ENCODE peak calls at places on chromosome 9, in nine cellular contexts. One of them, this sample, is unnamed.

GRCh38 chr9:6506571-6506970 is 93.6 kb downstream of the UHRF2 start:
- DNase-seq in breast epithelium: no peak
- DNase-seq in H4: no peak
- DNase-seq in kidney epithelial cell: no peak
- DNase-seq in ACHN: no peak
- DNase-seq in T1000: no peak
- DNase-seq in pons: peak
- DNase-seq in activated naive CD8-positive, alpha-beta T cell treated with anti-CD3 and anti-CD28 coated beads, Interleukin-2, amount 50 U/mL, for 24 hours: no peak
- DNase-seq in hypothalamus: no peak
- DNase-seq in this sample: no peak

GRCh38 chr9:81613002-81613750 is 76.2 kb downstream of the TLE1 start:
- DNase-seq in hypothalamus: peak
- DNase-seq in kidney epithelial cell: no peak
- DNase-seq in breast epithelium: no peak
- DNase-seq in ACHN: no peak
- DNase-seq in T1000: no peak
- DNase-seq in activated naive CD8-positive, alpha-beta T cell treated with anti-CD3 and anti-CD28 coated beads, Interleukin-2, amount 50 U/mL, for 24 hours: no peak
- DNase-seq in H4: peak
- DNase-seq in pons: no peak
- DNase-seq in this sample: no peak

GRCh38 chr9:124259273-124260078 is 1.7 kb downstream of the NEK6 start:
- DNase-seq in T1000: peak
- DNase-seq in kidney epithelial cell: no peak
- DNase-seq in breast epithelium: peak
- DNase-seq in ACHN: peak
- DNase-seq in hypothalamus: peak
- DNase-seq in pons: no peak
- DNase-seq in H4: peak
- DNase-seq in activated naive CD8-positive, alpha-beta T cell treated with anti-CD3 and anti-CD28 coated beads, Interleukin-2, amount 50 U/mL, for 24 hours: no peak
- DNase-seq in this sample: peak

GRCh38 chr9:81410201-81410600 is 279.1 kb downstream of the TLE1 start:
- DNase-seq in pons: no peak
- DNase-seq in ACHN: peak
- DNase-seq in T1000: peak
- DNase-seq in breast epithelium: no peak
- DNase-seq in hypothalamus: no peak
- DNase-seq in kidney epithelial cell: peak
- DNase-seq in H4: peak
- DNase-seq in activated naive CD8-positive, alpha-beta T cell treated with anti-CD3 and anti-CD28 coated beads, Interleukin-2, amount 50 U/mL, for 24 hours: no peak
- DNase-seq in this sample: no peak

GRCh38 chr9:70594546-70594945 is 180.1 kb upstream of the KLF9 start:
- DNase-seq in kidney epithelial cell: no peak
- DNase-seq in hypothalamus: no peak
- DNase-seq in ACHN: no peak
- DNase-seq in pons: no peak
- DNase-seq in activated naive CD8-positive, alpha-beta T cell treated with anti-CD3 and anti-CD28 coated beads, Interleukin-2, amount 50 U/mL, for 24 hours: no peak
- DNase-seq in T1000: no peak
- DNase-seq in breast epithelium: no peak
- DNase-seq in H4: no peak
- DNase-seq in this sample: peak

GRCh38 chr9:22214497-22215031 is 205.5 kb upstream of the CDKN2B start:
- DNase-seq in pons: no peak
- DNase-seq in kidney epithelial cell: no peak
- DNase-seq in H4: no peak
- DNase-seq in activated naive CD8-positive, alpha-beta T cell treated with anti-CD3 and anti-CD28 coated beads, Interleukin-2, amount 50 U/mL, for 24 hours: no peak
- DNase-seq in hypothalamus: no peak
- DNase-seq in ACHN: no peak
- DNase-seq in T1000: no peak
- DNase-seq in breast epithelium: no peak
- DNase-seq in this sample: no peak

GRCh38 chr9:137319976-137320551 is 18.0 kb upstream of the NRARP start:
- DNase-seq in pons: no peak
- DNase-seq in ACHN: no peak
- DNase-seq in kidney epithelial cell: no peak
- DNase-seq in T1000: no peak
- DNase-seq in activated naive CD8-positive, alpha-beta T cell treated with anti-CD3 and anti-CD28 coated beads, Interleukin-2, amount 50 U/mL, for 24 hours: no peak
- DNase-seq in breast epithelium: no peak
- DNase-seq in H4: no peak
- DNase-seq in hypothalamus: no peak
- DNase-seq in this sample: no peak

GRCh38 chr9:82167296-82167695 is 178.7 kb downstream of the SPATA31D1 start:
- DNase-seq in ACHN: no peak
- DNase-seq in breast epithelium: no peak
- DNase-seq in T1000: no peak
- DNase-seq in kidney epithelial cell: no peak
- DNase-seq in pons: no peak
- DNase-seq in hypothalamus: no peak
- DNase-seq in activated naive CD8-positive, alpha-beta T cell treated with anti-CD3 and anti-CD28 coated beads, Interleukin-2, amount 50 U/mL, for 24 hours: no peak
- DNase-seq in H4: no peak
- DNase-seq in this sample: no peak

GRCh38 chr9:8895498-8896224 is 1096.1 kb upstream of the DMAC1 start:
- DNase-seq in kidney epithelial cell: peak
- DNase-seq in breast epithelium: no peak
- DNase-seq in ACHN: peak
- DNase-seq in H4: no peak
- DNase-seq in activated naive CD8-positive, alpha-beta T cell treated with anti-CD3 and anti-CD28 coated beads, Interleukin-2, amount 50 U/mL, for 24 hours: no peak
- DNase-seq in pons: peak
- DNase-seq in T1000: no peak
- DNase-seq in hypothalamus: no peak
- DNase-seq in this sample: peak

GRCh38 chr9:18190671-18191374 is 283.1 kb upstream of the ADAMTSL1 start:
- DNase-seq in hypothalamus: no peak
- DNase-seq in kidney epithelial cell: no peak
- DNase-seq in T1000: no peak
- DNase-seq in pons: no peak
- DNase-seq in H4: peak
- DNase-seq in ACHN: no peak
- DNase-seq in breast epithelium: no peak
- DNase-seq in activated naive CD8-positive, alpha-beta T cell treated with anti-CD3 and anti-CD28 coated beads, Interleukin-2, amount 50 U/mL, for 24 hours: no peak
- DNase-seq in this sample: peak

GRCh38 chr9:81474125-81474524 is 215.2 kb downstream of the TLE1 start:
- DNase-seq in ACHN: no peak
- DNase-seq in pons: no peak
- DNase-seq in T1000: no peak
- DNase-seq in H4: no peak
- DNase-seq in kidney epithelial cell: no peak
- DNase-seq in activated naive CD8-positive, alpha-beta T cell treated with anti-CD3 and anti-CD28 coated beads, Interleukin-2, amount 50 U/mL, for 24 hours: no peak
- DNase-seq in hypothalamus: no peak
- DNase-seq in breast epithelium: no peak
- DNase-seq in this sample: no peak

GRCh38 chr9:122383992-122384461 is 13.2 kb downstream of the PTGS1 start:
- DNase-seq in kidney epithelial cell: peak
- DNase-seq in breast epithelium: no peak
- DNase-seq in H4: no peak
- DNase-seq in pons: no peak
- DNase-seq in hypothalamus: no peak
- DNase-seq in T1000: peak
- DNase-seq in ACHN: peak
- DNase-seq in activated naive CD8-positive, alpha-beta T cell treated with anti-CD3 and anti-CD28 coated beads, Interleukin-2, amount 50 U/mL, for 24 hours: peak
- DNase-seq in this sample: no peak

GRCh38 chr9:131781069-131781468 is 41.2 kb upstream of the RAPGEF1 start:
- DNase-seq in activated naive CD8-positive, alpha-beta T cell treated with anti-CD3 and anti-CD28 coated beads, Interleukin-2, amount 50 U/mL, for 24 hours: no peak
- DNase-seq in kidney epithelial cell: no peak
- DNase-seq in hypothalamus: no peak
- DNase-seq in breast epithelium: no peak
- DNase-seq in H4: peak
- DNase-seq in ACHN: no peak
- DNase-seq in T1000: no peak
- DNase-seq in pons: no peak
- DNase-seq in this sample: no peak

GRCh38 chr9:86638109-86638508 is 283.9 kb upstream of the TUT7 start:
- DNase-seq in H4: no peak
- DNase-seq in breast epithelium: no peak
- DNase-seq in T1000: no peak
- DNase-seq in ACHN: no peak
- DNase-seq in activated naive CD8-positive, alpha-beta T cell treated with anti-CD3 and anti-CD28 coated beads, Interleukin-2, amount 50 U/mL, for 24 hours: no peak
- DNase-seq in hypothalamus: no peak
- DNase-seq in kidney epithelial cell: no peak
- DNase-seq in pons: no peak
- DNase-seq in this sample: no peak

GRCh38 chr9:119298076-119298853 is 71.0 kb downstream of the BRINP1 start:
- DNase-seq in breast epithelium: no peak
- DNase-seq in H4: no peak
- DNase-seq in activated naive CD8-positive, alpha-beta T cell treated with anti-CD3 and anti-CD28 coated beads, Interleukin-2, amount 50 U/mL, for 24 hours: no peak
- DNase-seq in T1000: no peak
- DNase-seq in kidney epithelial cell: no peak
- DNase-seq in pons: no peak
- DNase-seq in ACHN: no peak
- DNase-seq in hypothalamus: no peak
- DNase-seq in this sample: no peak

GRCh38 chr9:21559402-21560280 is 77.5 kb upstream of the IFNE start:
- DNase-seq in breast epithelium: peak
- DNase-seq in pons: no peak
- DNase-seq in hypothalamus: peak
- DNase-seq in T1000: peak
- DNase-seq in ACHN: no peak
- DNase-seq in kidney epithelial cell: no peak
- DNase-seq in H4: no peak
- DNase-seq in activated naive CD8-positive, alpha-beta T cell treated with anti-CD3 and anti-CD28 coated beads, Interleukin-2, amount 50 U/mL, for 24 hours: peak
- DNase-seq in this sample: peak

GRCh38 chr9:109274768-109275596 is 45.9 kb downstream of the EPB41L4B start:
- DNase-seq in activated naive CD8-positive, alpha-beta T cell treated with anti-CD3 and anti-CD28 coated beads, Interleukin-2, amount 50 U/mL, for 24 hours: no peak
- DNase-seq in kidney epithelial cell: no peak
- DNase-seq in breast epithelium: no peak
- DNase-seq in hypothalamus: no peak
- DNase-seq in T1000: no peak
- DNase-seq in H4: no peak
- DNase-seq in ACHN: no peak
- DNase-seq in pons: no peak
- DNase-seq in this sample: no peak

GRCh38 chr9:21461377-21461776 is 20.7 kb downstream of the IFNE start:
- DNase-seq in hypothalamus: no peak
- DNase-seq in pons: no peak
- DNase-seq in T1000: no peak
- DNase-seq in ACHN: no peak
- DNase-seq in H4: no peak
- DNase-seq in kidney epithelial cell: no peak
- DNase-seq in breast epithelium: no peak
- DNase-seq in activated naive CD8-positive, alpha-beta T cell treated with anti-CD3 and anti-CD28 coated beads, Interleukin-2, amount 50 U/mL, for 24 hours: no peak
- DNase-seq in this sample: no peak

GRCh38 chr9:126722252-126722921 is 82.5 kb upstream of the ZBTB43 start:
- DNase-seq in breast epithelium: peak
- DNase-seq in activated naive CD8-positive, alpha-beta T cell treated with anti-CD3 and anti-CD28 coated beads, Interleukin-2, amount 50 U/mL, for 24 hours: peak
- DNase-seq in ACHN: peak
- DNase-seq in hypothalamus: peak
- DNase-seq in pons: no peak
- DNase-seq in T1000: peak
- DNase-seq in H4: peak
- DNase-seq in kidney epithelial cell: peak
- DNase-seq in this sample: peak

GRCh38 chr9:33927694-33928093 is 110.7 kb downstream of the UBE2R2 start:
- DNase-seq in ACHN: no peak
- DNase-seq in pons: no peak
- DNase-seq in H4: no peak
- DNase-seq in kidney epithelial cell: no peak
- DNase-seq in breast epithelium: no peak
- DNase-seq in hypothalamus: no peak
- DNase-seq in T1000: no peak
- DNase-seq in activated naive CD8-positive, alpha-beta T cell treated with anti-CD3 and anti-CD28 coated beads, Interleukin-2, amount 50 U/mL, for 24 hours: no peak
- DNase-seq in this sample: no peak

GRCh38 chr9:19486803-19487202 is 78.0 kb downstream of the ACER2 start:
- DNase-seq in T1000: no peak
- DNase-seq in hypothalamus: no peak
- DNase-seq in ACHN: no peak
- DNase-seq in activated naive CD8-positive, alpha-beta T cell treated with anti-CD3 and anti-CD28 coated beads, Interleukin-2, amount 50 U/mL, for 24 hours: no peak
- DNase-seq in pons: no peak
- DNase-seq in kidney epithelial cell: no peak
- DNase-seq in H4: no peak
- DNase-seq in breast epithelium: no peak
- DNase-seq in this sample: no peak